ENCODE peak calls at places on chromosomes 12 and 14, in seven cellular contexts. X is CD4-positive, alpha-beta T cell; B is fibroblast of the aortic adventitia; C is B cell; A is fibroblast of pulmonary artery; T is neural progenitor cell; G is progenitor cell of endocrine pancreas. L is an unnamed sample.

GRCh38 chr12:51699219-51699618 is 108.2 kb downstream of the SCN8A start:
- DNase-seq in X (no peak), B (no peak), C (no peak), A (no peak), T (no peak), G (no peak), L (no peak)

GRCh38 chr12:66331814-66332213 is 29.5 kb downstream of the HELB start:
- DNase-seq in X (no peak), B (no peak), C (no peak), A (peak), T (no peak), G (no peak), L (no peak)

GRCh38 chr14:21352587-21352986 is 31.2 kb downstream of the SUPT16H start:
- DNase-seq in X (no peak), B (no peak), C (peak), A (no peak), T (no peak), G (no peak), L (no peak)

GRCh38 chr14:99502989-99503421 is 21.8 kb downstream of the CCNK start:
- DNase-seq in X (no peak), B (no peak), C (no peak), A (no peak), T (peak), G (no peak), L (no peak)

GRCh38 chr14:94364964-94365363 is 23.4 kb downstream of the SERPINA1 start:
- DNase-seq in X (no peak), B (no peak), C (no peak), A (no peak), T (no peak), G (no peak), L (no peak)

GRCh38 chr12:124002021-124002640 is 29.1 kb downstream of the ZNF664 start:
- DNase-seq in X (no peak), B (peak), C (no peak), A (peak), T (no peak), G (no peak), L (no peak)

GRCh38 chr14:54699735-54700134 is 132.8 kb downstream of the SAMD4A start:
- DNase-seq in X (no peak), B (no peak), C (no peak), A (no peak), T (no peak), G (no peak), L (no peak)

GRCh38 chr12:56634242-56634836 is 4.2 kb upstream of the BAZ2A start:
- DNase-seq in X (no peak), B (no peak), C (peak), A (no peak), T (peak), G (peak), L (no peak)

GRCh38 chr14:100271247-100271939 is 32.4 kb downstream of the YY1 start:
- DNase-seq in X (no peak), B (peak), C (peak), A (peak), T (no peak), G (no peak), L (peak)

GRCh38 chr12:112166051-112167015 is 41.0 kb downstream of the TRAFD1 start:
- DNase-seq in X (no peak), B (no peak), C (no peak), A (no peak), T (no peak), G (no peak), L (no peak)

GRCh38 chr14:67892466-67893120 is 73.0 kb downstream of the RAD51B start:
- DNase-seq in X (no peak), B (no peak), C (no peak), A (no peak), T (no peak), G (no peak), L (no peak)

GRCh38 chr12:90323217-90323616 is 614.6 kb upstream of the ATP2B1 start:
- DNase-seq in X (no peak), B (no peak), C (no peak), A (no peak), T (no peak), G (no peak), L (no peak)

GRCh38 chr14:30521899-30522736 is 36.8 kb upstream of the G2E3 start:
- DNase-seq in X (no peak), B (peak), C (peak), A (peak), T (peak), G (no peak), L (peak)

GRCh38 chr12:19304149-19304780 is 135.0 kb upstream of the AEBP2 start:
- DNase-seq in X (no peak), B (no peak), C (no peak), A (no peak), T (no peak), G (no peak), L (no peak)

GRCh38 chr12:20220339-20220738 is 148.0 kb upstream of the PDE3A start:
- DNase-seq in X (no peak), B (peak), C (no peak), A (peak), T (peak), G (no peak), L (peak)

GRCh38 chr12:85725991-85726390 is 110.2 kb downstream of the RASSF9 start:
- DNase-seq in X (no peak), B (peak), C (no peak), A (peak), T (no peak), G (no peak), L (peak)

GRCh38 chr12:113700943-113701342 is 229.3 kb upstream of the LHX5 start:
- DNase-seq in X (no peak), B (peak), C (no peak), A (peak), T (peak), G (no peak), L (peak)

GRCh38 chr12:68042212-68042699 is 53.0 kb downstream of the IFNG-AS1 start:
- DNase-seq in X (no peak), B (peak), C (peak), A (peak), T (no peak), G (no peak), L (peak)

GRCh38 chr12:3950714-3951320 is 77.6 kb upstream of the PARP11 start:
- DNase-seq in X (no peak), B (no peak), C (no peak), A (no peak), T (no peak), G (no peak), L (no peak)

GRCh38 chr14:21258194-21258888 is 10.9 kb downstream of the HNRNPC start:
- DNase-seq in X (no peak), B (no peak), C (no peak), A (no peak), T (no peak), G (no peak), L (no peak)

GRCh38 chr12:113373966-113374365 is 15.6 kb downstream of the PLBD2 start:
- DNase-seq in X (no peak), B (no peak), C (no peak), A (no peak), T (no peak), G (no peak), L (no peak)

GRCh38 chr14:37241206-37241605 is 43.5 kb downstream of the MIPOL1 start:
- DNase-seq in X (no peak), B (no peak), C (no peak), A (no peak), T (no peak), G (no peak), L (no peak)

GRCh38 chr14:76484355-76484754 is 108.4 kb downstream of the ESRRB start:
- DNase-seq in X (no peak), B (no peak), C (no peak), A (no peak), T (no peak), G (no peak), L (no peak)

GRCh38 chr12:122363782-122364181 is 58.7 kb downstream of the CLIP1 start:
- DNase-seq in X (no peak), B (peak), C (no peak), A (no peak), T (no peak), G (no peak), L (peak)

GRCh38 chr12:64652346-64652745 is 42.1 kb downstream of the RASSF3 start:
- DNase-seq in X (no peak), B (no peak), C (no peak), A (no peak), T (no peak), G (no peak), L (no peak)

GRCh38 chr14:67515386-67516079 is 17.6 kb upstream of the PLEKHH1 start:
- DNase-seq in X (peak), B (no peak), C (peak), A (peak), T (no peak), G (no peak), L (no peak)

GRCh38 chr14:76564471-76565119 is 188.7 kb downstream of the ESRRB start:
- DNase-seq in X (no peak), B (no peak), C (no peak), A (no peak), T (peak), G (no peak), L (no peak)

DNA sequence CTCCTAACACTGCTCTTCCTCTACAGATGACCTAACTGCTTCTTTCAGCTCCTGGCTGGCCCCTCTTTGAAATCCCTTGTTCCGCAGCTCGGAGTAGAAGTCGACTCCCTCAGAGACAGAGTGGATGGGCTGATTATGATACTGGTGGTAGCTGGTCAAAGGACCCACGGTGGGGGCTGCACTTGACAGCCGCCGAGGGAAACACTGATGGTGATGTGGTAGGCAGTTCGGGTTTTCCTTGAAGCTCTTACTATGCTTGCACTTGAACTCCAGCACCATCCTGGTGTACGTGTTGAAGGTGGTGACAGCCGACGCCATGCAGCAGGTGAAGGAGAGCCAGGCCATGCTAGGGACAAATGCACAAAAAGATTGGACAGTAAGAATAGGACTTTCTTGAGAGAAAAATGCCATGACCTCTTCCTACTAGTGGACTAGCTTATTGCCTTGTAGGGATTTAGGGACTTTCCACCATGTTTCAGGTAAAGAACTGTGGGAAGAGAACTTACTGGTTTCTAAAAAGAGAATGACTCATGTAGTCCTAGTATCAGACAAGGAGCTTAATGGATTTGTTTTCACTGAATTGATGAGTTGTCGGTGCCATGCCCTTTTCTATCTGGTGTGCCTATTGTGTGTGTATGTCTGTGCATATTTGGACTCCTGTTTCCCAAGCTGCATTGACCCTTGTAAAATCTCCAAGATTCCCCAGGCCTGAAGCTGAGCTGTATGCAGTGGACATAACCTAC is 18.4 kb downstream of the GSG1 start:
- DNase-seq in X (no peak), B (no peak), C (no peak), A (no peak), T (no peak), G (no peak), L (no peak)
- TF ChIP-seq CTCF in X (no peak), B (no peak), C (no peak), A (no peak), T (no peak), G (no peak), L (no peak)

GRCh38 chr12:120437735-120438494 is at the start of gene COX6A1:
- DNase-seq in X (peak), B (peak), C (peak), A (peak), T (peak), G (peak), L (peak)
- TF ChIP-seq CTCF in X (no peak), B (no peak), C (peak), A (no peak), T (no peak), G (peak), L (no peak)

GRCh38 chr14:90191585-90191984 is 64.8 kb upstream of the PSMC1 start:
- DNase-seq in X (no peak), B (no peak), C (no peak), A (no peak), T (no peak), G (no peak), L (no peak)

GRCh38 chr14:90194706-90195105 is 61.6 kb upstream of the PSMC1 start:
- DNase-seq in X (no peak), B (no peak), C (no peak), A (no peak), T (no peak), G (no peak), L (no peak)

GRCh38 chr14:90198541-90198940 is 57.8 kb upstream of the PSMC1 start:
- DNase-seq in X (no peak), B (no peak), C (no peak), A (no peak), T (no peak), G (no peak), L (no peak)

GRCh38 chr14:90191154-90191553 is 65.2 kb upstream of the PSMC1 start:
- DNase-seq in X (no peak), B (no peak), C (no peak), A (no peak), T (no peak), G (no peak), L (no peak)

DNA sequence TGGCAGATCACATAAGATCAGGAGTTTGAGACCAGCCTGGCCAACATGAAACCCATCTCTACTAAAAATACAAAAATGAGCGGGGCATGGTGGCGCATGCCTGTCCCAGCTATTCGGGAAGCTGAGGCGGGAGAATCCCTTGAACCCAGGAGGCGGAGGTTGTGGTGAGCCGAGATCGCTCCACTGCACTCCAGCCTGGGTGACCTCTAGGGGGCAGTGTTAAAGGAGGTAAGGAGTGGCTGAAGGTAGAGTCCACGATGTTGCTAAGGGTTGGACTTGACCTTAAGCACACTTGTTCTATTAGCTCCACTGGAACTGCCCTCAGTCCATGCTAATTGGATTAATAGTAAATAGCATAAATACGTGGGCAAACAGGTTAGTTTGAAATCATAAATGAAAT is 62.4 kb upstream of the PSMC1 start:
- DNase-seq in X (no peak), B (no peak), C (no peak), A (peak), T (peak), G (no peak), L (no peak)
- TF ChIP-seq CTCF in X (peak), B (peak), C (peak), A (peak), T (peak), G (peak), L (no peak)

GRCh38 chr14:92321701-92322100 is 1.3 kb upstream of the SLC24A4 start:
- DNase-seq in X (no peak), B (no peak), C (no peak), A (no peak), T (no peak), G (no peak), L (no peak)
- TF ChIP-seq CTCF in X (no peak), B (no peak), C (no peak), A (no peak), T (no peak), G (no peak), L (no peak)